ENCODE peak calls at places on chromosomes 1 and 21, in eight cellular contexts. One of them, this sample, is unnamed.

GRCh38 chr1:60848583-60849188 is 233.7 kb upstream of the NFIA start:
- DNase-seq in A549: no peak
- DNase-seq in lower leg skin: no peak
- DNase-seq in uterus: no peak
- DNase-seq in HCT116: peak
- DNase-seq in right lobe of liver: no peak
- DNase-seq in adrenal gland: no peak
- DNase-seq in IMR-90: peak
- DNase-seq in this sample: no peak

GRCh38 chr1:43423672-43424550 is 29.8 kb downstream of the HYI start:
- DNase-seq in A549: no peak
- DNase-seq in lower leg skin: no peak
- DNase-seq in uterus: peak
- DNase-seq in HCT116: peak
- DNase-seq in right lobe of liver: no peak
- DNase-seq in adrenal gland: no peak
- DNase-seq in IMR-90: no peak
- DNase-seq in this sample: no peak

GRCh38 chr1:85438353-85438752 is 26.6 kb downstream of the DDAH1 start:
- DNase-seq in A549: no peak
- DNase-seq in lower leg skin: no peak
- DNase-seq in uterus: no peak
- DNase-seq in HCT116: no peak
- DNase-seq in right lobe of liver: no peak
- DNase-seq in adrenal gland: peak
- DNase-seq in IMR-90: peak
- DNase-seq in this sample: no peak

GRCh38 chr1:17857109-17857499 is 102.0 kb downstream of the ACTL8 start:
- DNase-seq in A549: no peak
- DNase-seq in lower leg skin: no peak
- DNase-seq in uterus: no peak
- DNase-seq in HCT116: no peak
- DNase-seq in right lobe of liver: no peak
- DNase-seq in adrenal gland: no peak
- DNase-seq in IMR-90: no peak
- DNase-seq in this sample: no peak

GRCh38 chr1:234499119-234500039 is 20.4 kb upstream of the TARBP1 start:
- DNase-seq in A549: peak
- DNase-seq in lower leg skin: peak
- DNase-seq in uterus: peak
- DNase-seq in HCT116: peak
- DNase-seq in right lobe of liver: peak
- DNase-seq in adrenal gland: peak
- DNase-seq in IMR-90: peak
- DNase-seq in this sample: peak

GRCh38 chr1:222168621-222169020 is 379.3 kb downstream of the HHIPL2 start:
- DNase-seq in A549: no peak
- DNase-seq in lower leg skin: no peak
- DNase-seq in uterus: no peak
- DNase-seq in HCT116: no peak
- DNase-seq in right lobe of liver: no peak
- DNase-seq in adrenal gland: no peak
- DNase-seq in IMR-90: no peak
- DNase-seq in this sample: no peak

GRCh38 chr1:207925210-207925609 is 14.3 kb upstream of the CD34 start:
- DNase-seq in A549: no peak
- DNase-seq in lower leg skin: peak
- DNase-seq in uterus: no peak
- DNase-seq in HCT116: no peak
- DNase-seq in right lobe of liver: no peak
- DNase-seq in adrenal gland: no peak
- DNase-seq in IMR-90: no peak
- DNase-seq in this sample: no peak

GRCh38 chr1:196105901-196106300 is 502.3 kb downstream of the KCNT2 start:
- DNase-seq in A549: no peak
- DNase-seq in lower leg skin: no peak
- DNase-seq in uterus: no peak
- DNase-seq in HCT116: no peak
- DNase-seq in right lobe of liver: no peak
- DNase-seq in adrenal gland: no peak
- DNase-seq in IMR-90: no peak
- DNase-seq in this sample: no peak

GRCh38 chr1:227797144-227797543 is 18.3 kb upstream of the PRSS38 start:
- DNase-seq in A549: no peak
- DNase-seq in lower leg skin: no peak
- DNase-seq in uterus: no peak
- DNase-seq in HCT116: no peak
- DNase-seq in right lobe of liver: no peak
- DNase-seq in adrenal gland: no peak
- DNase-seq in IMR-90: no peak
- DNase-seq in this sample: no peak

GRCh38 chr21:34333150-34333739 is 30.6 kb upstream of the KCNE2 start:
- DNase-seq in A549: no peak
- DNase-seq in lower leg skin: no peak
- DNase-seq in uterus: no peak
- DNase-seq in HCT116: no peak
- DNase-seq in right lobe of liver: no peak
- DNase-seq in adrenal gland: no peak
- DNase-seq in IMR-90: peak
- DNase-seq in this sample: no peak

GRCh38 chr1:240663160-240663879 is 51.4 kb upstream of the GREM2 start:
- DNase-seq in A549: no peak
- DNase-seq in lower leg skin: no peak
- DNase-seq in uterus: no peak
- DNase-seq in HCT116: no peak
- DNase-seq in right lobe of liver: no peak
- DNase-seq in adrenal gland: no peak
- DNase-seq in IMR-90: peak
- DNase-seq in this sample: no peak

GRCh38 chr1:116886532-116886931 is 23.2 kb upstream of the PTGFRN start:
- DNase-seq in A549: no peak
- DNase-seq in lower leg skin: no peak
- DNase-seq in uterus: no peak
- DNase-seq in HCT116: no peak
- DNase-seq in right lobe of liver: no peak
- DNase-seq in adrenal gland: no peak
- DNase-seq in IMR-90: peak
- DNase-seq in this sample: no peak

GRCh38 chr1:214418380-214418779 is 133.0 kb downstream of the PTPN14 start:
- DNase-seq in A549: no peak
- DNase-seq in lower leg skin: no peak
- DNase-seq in uterus: no peak
- DNase-seq in HCT116: no peak
- DNase-seq in right lobe of liver: no peak
- DNase-seq in adrenal gland: peak
- DNase-seq in IMR-90: no peak
- DNase-seq in this sample: no peak

GRCh38 chr1:157193702-157194391 is 55.7 kb upstream of the ETV3 start:
- DNase-seq in A549: peak
- DNase-seq in lower leg skin: no peak
- DNase-seq in uterus: peak
- DNase-seq in HCT116: peak
- DNase-seq in right lobe of liver: peak
- DNase-seq in adrenal gland: peak
- DNase-seq in IMR-90: peak
- DNase-seq in this sample: peak

GRCh38 chr1:2330511-2331199 is 60.7 kb downstream of the MORN1 start:
- DNase-seq in A549: no peak
- DNase-seq in lower leg skin: peak
- DNase-seq in uterus: peak
- DNase-seq in HCT116: no peak
- DNase-seq in right lobe of liver: no peak
- DNase-seq in adrenal gland: peak
- DNase-seq in IMR-90: peak
- DNase-seq in this sample: peak

GRCh38 chr1:93689521-93690223 is 8.0 kb upstream of the BCAR3 start:
- DNase-seq in A549: no peak
- DNase-seq in lower leg skin: no peak
- DNase-seq in uterus: no peak
- DNase-seq in HCT116: no peak
- DNase-seq in right lobe of liver: no peak
- DNase-seq in adrenal gland: no peak
- DNase-seq in IMR-90: no peak
- DNase-seq in this sample: no peak

GRCh38 chr1:29230204-29230552 is 556 bp downstream of the MECR start:
- DNase-seq in A549: no peak
- DNase-seq in lower leg skin: no peak
- DNase-seq in uterus: no peak
- DNase-seq in HCT116: no peak
- DNase-seq in right lobe of liver: no peak
- DNase-seq in adrenal gland: no peak
- DNase-seq in IMR-90: no peak
- DNase-seq in this sample: no peak

GRCh38 chr21:41876928-41877652 is 2.1 kb downstream of the PRDM15 start:
- DNase-seq in A549: no peak
- DNase-seq in lower leg skin: no peak
- DNase-seq in uterus: no peak
- DNase-seq in HCT116: no peak
- DNase-seq in right lobe of liver: no peak
- DNase-seq in adrenal gland: no peak
- DNase-seq in IMR-90: no peak
- DNase-seq in this sample: no peak
- TF ChIP-seq CTCF in A549: no peak
- TF ChIP-seq CTCF in lower leg skin: no peak
- TF ChIP-seq CTCF in uterus: no peak
- TF ChIP-seq CTCF in HCT116: no peak
- TF ChIP-seq CTCF in right lobe of liver: no peak
- TF ChIP-seq CTCF in adrenal gland: no peak
- TF ChIP-seq CTCF in IMR-90: no peak
- TF ChIP-seq CTCF in this sample: no peak

GRCh38 chr1:63795455-63795854 is 21.6 kb downstream of the ROR1 start:
- DNase-seq in A549: no peak
- DNase-seq in lower leg skin: no peak
- DNase-seq in uterus: no peak
- DNase-seq in HCT116: no peak
- DNase-seq in right lobe of liver: no peak
- DNase-seq in adrenal gland: no peak
- DNase-seq in IMR-90: no peak
- DNase-seq in this sample: no peak
- H3K4me3 ChIP-seq in A549: no peak
- H3K4me3 ChIP-seq in lower leg skin: no peak
- H3K4me3 ChIP-seq in uterus: no peak
- H3K4me3 ChIP-seq in HCT116: no peak
- H3K4me3 ChIP-seq in right lobe of liver: no peak
- H3K4me3 ChIP-seq in adrenal gland: no peak
- H3K4me3 ChIP-seq in IMR-90: no peak
- H3K4me3 ChIP-seq in this sample: no peak

GRCh38 chr1:52767881-52768280 is 41.6 kb downstream of the ZYG11B start:
- DNase-seq in A549: no peak
- DNase-seq in lower leg skin: no peak
- DNase-seq in uterus: no peak
- DNase-seq in HCT116: no peak
- DNase-seq in right lobe of liver: no peak
- DNase-seq in adrenal gland: no peak
- DNase-seq in IMR-90: no peak
- DNase-seq in this sample: no peak
- TF ChIP-seq POLR2A in A549: no peak
- TF ChIP-seq POLR2A in lower leg skin: no peak
- TF ChIP-seq POLR2A in uterus: no peak
- TF ChIP-seq POLR2A in HCT116: no peak
- TF ChIP-seq POLR2A in right lobe of liver: no peak
- TF ChIP-seq POLR2A in adrenal gland: no peak
- TF ChIP-seq POLR2A in IMR-90: no peak
- TF ChIP-seq POLR2A in this sample: no peak

GRCh38 chr1:232628335-232629214 is 1.4 kb downstream of the SIPA1L2 start:
- DNase-seq in A549: no peak
- DNase-seq in lower leg skin: no peak
- DNase-seq in uterus: no peak
- DNase-seq in HCT116: no peak
- DNase-seq in right lobe of liver: no peak
- DNase-seq in adrenal gland: no peak
- DNase-seq in IMR-90: peak
- DNase-seq in this sample: no peak
- TF ChIP-seq CTCF in A549: peak
- TF ChIP-seq CTCF in lower leg skin: no peak
- TF ChIP-seq CTCF in uterus: no peak
- TF ChIP-seq CTCF in HCT116: no peak
- TF ChIP-seq CTCF in right lobe of liver: peak
- TF ChIP-seq CTCF in adrenal gland: peak
- TF ChIP-seq CTCF in IMR-90: peak
- TF ChIP-seq CTCF in this sample: peak

GRCh38 chr1:30649321-30649991 is 73.9 kb downstream of the MATN1 start:
- DNase-seq in A549: no peak
- DNase-seq in lower leg skin: no peak
- DNase-seq in uterus: no peak
- DNase-seq in HCT116: no peak
- DNase-seq in right lobe of liver: no peak
- DNase-seq in adrenal gland: no peak
- DNase-seq in IMR-90: no peak
- DNase-seq in this sample: peak
- H3K4me3 ChIP-seq in A549: no peak
- H3K4me3 ChIP-seq in lower leg skin: no peak
- H3K4me3 ChIP-seq in uterus: no peak
- H3K4me3 ChIP-seq in HCT116: no peak
- H3K4me3 ChIP-seq in right lobe of liver: no peak
- H3K4me3 ChIP-seq in adrenal gland: no peak
- H3K4me3 ChIP-seq in IMR-90: no peak
- H3K4me3 ChIP-seq in this sample: no peak

This sample was measured in body of pancreas.